ENCODE peak calls at places on chromosomes 3 and 15, in ten cellular contexts. Y is Peyer's patch; F is left ventricle myocardium inferior; I is progenitor cell of endocrine pancreas; H is OCI-LY7; B is cardiac muscle cell; Q is CD4-positive, alpha-beta T cell; E is MCF 10A; J is endothelial cell; T is DND-41. S is an unnamed sample.

GRCh38 chr3:45552773-45553371 is 41.7 kb upstream of the LIMD1 start:
- DNase-seq in J (no peak), Y (no peak), Q (no peak), E (no peak), B (no peak), F (no peak), I (no peak), H (no peak), T (no peak), S (no peak)

GRCh38 chr3:127687228-127687737 is 14.5 kb downstream of the ABTB1 start:
- DNase-seq in E (no peak), F (no peak), I (no peak), T (no peak), B (no peak), Q (no peak), Y (no peak), H (no peak), J (no peak), S (no peak)

GRCh38 chr3:83655083-83655482 is 1303.7 kb upstream of the CADM2 start:
- DNase-seq in J (no peak), H (no peak), Q (no peak), Y (no peak), T (no peak), E (no peak), F (no peak), B (no peak), I (no peak), S (no peak)

GRCh38 chr15:90934949-90935751 is at the start of gene UNC45A:
- DNase-seq in E (peak), J (peak), Q (peak), F (peak), I (peak), Y (peak), H (peak), T (peak), B (peak), S (peak)

GRCh38 chr3:182621435-182622240 is 171.7 kb upstream of the ATP11B start:
- DNase-seq in E (no peak), Q (no peak), F (no peak), B (no peak), J (no peak), H (peak), T (no peak), I (no peak), Y (no peak), S (no peak)

GRCh38 chr15:99507732-99508571 is 57.8 kb upstream of the MEF2A start:
- DNase-seq in E (peak), F (no peak), Q (no peak), Y (peak), H (no peak), J (no peak), I (no peak), B (peak), T (no peak), S (no peak)

GRCh38 chr3:14918356-14918860 is 29.0 kb upstream of the NR2C2 start:
- DNase-seq in H (no peak), Q (no peak), T (no peak), F (no peak), Y (no peak), B (no peak), E (peak), J (no peak), I (no peak), S (no peak)

GRCh38 chr15:83380682-83381081 is 66.5 kb upstream of the SH3GL3 start:
- DNase-seq in Q (no peak), F (peak), J (peak), B (peak), I (peak), Y (no peak), T (peak), E (peak), H (peak), S (no peak)

GRCh38 chr15:58357529-58358476 is 74.0 kb upstream of the LIPC start:
- DNase-seq in J (no peak), B (peak), F (no peak), Y (no peak), I (no peak), H (no peak), T (peak), E (no peak), Q (no peak), S (no peak)

GRCh38 chr3:105387122-105387751 is 20.5 kb downstream of the ALCAM start:
- DNase-seq in H (no peak), Q (no peak), Y (no peak), I (no peak), B (no peak), T (no peak), F (no peak), E (peak), J (no peak), S (no peak)

GRCh38 chr3:12318758-12319621 is 30.1 kb downstream of the PPARG start:
- DNase-seq in J (no peak), Q (no peak), T (no peak), E (no peak), F (no peak), Y (no peak), H (no peak), I (no peak), B (peak), S (no peak)

GRCh38 chr3:136595862-136596697 is 156.1 kb downstream of the STAG1 start:
- DNase-seq in J (no peak), Q (no peak), E (no peak), I (no peak), B (peak), H (no peak), Y (no peak), T (no peak), F (no peak), S (no peak)

GRCh38 chr3:156172536-156172935 is 52.2 kb downstream of the KCNAB1 start:
- DNase-seq in F (no peak), T (no peak), Y (no peak), E (no peak), Q (no peak), I (no peak), J (no peak), H (no peak), B (no peak), S (no peak)

GRCh38 chr3:13263770-13264467 is 156.2 kb downstream of the NUP210 start:
- DNase-seq in I (no peak), E (no peak), Y (no peak), Q (no peak), T (no peak), B (no peak), J (no peak), F (no peak), H (no peak), S (no peak)

GRCh38 chr15:101288905-101289513 is 6.0 kb downstream of the SNRPA1 start:
- DNase-seq in B (peak), Q (no peak), E (peak), I (no peak), F (no peak), Y (no peak), J (no peak), T (no peak), H (peak), S (no peak)

GRCh38 chr3:86792316-86792715 is 198.6 kb downstream of the VGLL3 start:
- DNase-seq in H (no peak), J (no peak), Q (no peak), E (peak), F (no peak), Y (no peak), B (peak), T (no peak), I (no peak), S (no peak)

GRCh38 chr3:178699810-178700209 is 163.6 kb downstream of the KCNMB2 start:
- DNase-seq in F (no peak), T (no peak), H (no peak), I (no peak), B (peak), J (no peak), Y (no peak), E (peak), Q (no peak), S (no peak)

GRCh38 chr3:183988216-183988790 is 29.4 kb downstream of the ABCC5 start:
- DNase-seq in H (no peak), F (no peak), Q (no peak), T (no peak), J (no peak), I (no peak), Y (no peak), B (peak), E (no peak), S (no peak)

GRCh38 chr3:44439499-44440295 is 37.8 kb downstream of the ZNF445 start:
- DNase-seq in Y (peak), B (peak), E (no peak), Q (peak), H (peak), J (peak), F (peak), T (peak), I (no peak), S (peak)

GRCh38 chr3:52649461-52650210 is 36.1 kb downstream of the PBRM1 start:
- DNase-seq in J (no peak), I (no peak), Y (no peak), H (no peak), E (no peak), T (no peak), F (no peak), B (peak), Q (no peak), S (no peak)

GRCh38 chr3:100106531-100107155 is 7.7 kb downstream of the FILIP1L start:
- DNase-seq in F (no peak), B (peak), J (no peak), Y (no peak), E (peak), I (no peak), Q (no peak), T (no peak), H (peak), S (no peak)

GRCh38 chr15:89993344-89993743 is 7.8 kb upstream of the ZNF710 start:
- DNase-seq in Q (no peak), B (no peak), H (no peak), J (no peak), Y (no peak), F (no peak), T (no peak), E (no peak), I (no peak), S (no peak)

GRCh38 chr15:73956276-73957086 is 30.2 kb downstream of the LOXL1 start:
- DNase-seq in B (peak), H (no peak), F (no peak), T (no peak), E (peak), J (no peak), I (no peak), Y (no peak), Q (no peak), S (peak)

GRCh38 chr3:32817195-32817560 is 619 bp upstream of the TRIM71 start:
- DNase-seq in Q (no peak), H (no peak), J (peak), Y (no peak), B (no peak), E (no peak), F (no peak), I (no peak), T (no peak), S (no peak)

GRCh38 chr3:16618721-16619120 is 13.5 kb upstream of the DAZL start:
- DNase-seq in Q (no peak), F (no peak), B (peak), E (peak), I (no peak), H (no peak), J (no peak), T (no peak), Y (no peak), S (no peak)

GRCh38 chr3:194333212-194333980 is 17.7 kb downstream of the CPN2 start:
- DNase-seq in Y (peak), B (peak), I (peak), H (peak), E (peak), J (peak), Q (peak), T (peak), F (peak), S (peak)

GRCh38 chr15:70153948-70154439 is 56.3 kb upstream of the TLE3 start:
- DNase-seq in H (no peak), J (no peak), F (no peak), E (no peak), B (no peak), I (no peak), Y (no peak), Q (no peak), T (no peak), S (peak)

GRCh38 chr3:38582941-38583645 is 66.4 kb downstream of the SCN5A start:
- DNase-seq in H (no peak), T (no peak), I (no peak), Q (no peak), E (no peak), B (no peak), J (no peak), F (no peak), Y (no peak), S (no peak)

GRCh38 chr3:160982497-160982896 is 122.7 kb downstream of the B3GALNT1 start:
- DNase-seq in F (no peak), B (no peak), E (no peak), H (peak), J (no peak), Y (no peak), T (no peak), I (no peak), Q (no peak), S (no peak)

GRCh38 chr15:60119101-60119500 is 115.0 kb downstream of the FOXB1 start:
- DNase-seq in E (no peak), J (no peak), Q (no peak), T (no peak), F (no peak), B (no peak), Y (no peak), H (no peak), I (no peak), S (no peak)

GRCh38 chr15:99009741-99010370 is 2.3 kb upstream of the PGPEP1L start:
- DNase-seq in B (no peak), J (no peak), F (no peak), Y (no peak), E (no peak), I (no peak), T (no peak), Q (no peak), H (no peak), S (no peak)

GRCh38 chr15:30870681-30871080 is 33.0 kb upstream of the FAN1 start:
- DNase-seq in F (no peak), B (no peak), I (no peak), E (no peak), H (no peak), Y (no peak), J (no peak), Q (no peak), T (no peak), S (no peak)

GRCh38 chr3:111252795-111253194 is 181.2 kb downstream of the NECTIN3 start:
- DNase-seq in Q (no peak), F (no peak), H (no peak), I (no peak), B (peak), J (no peak), Y (no peak), E (peak), T (no peak), S (no peak)

GRCh38 chr3:122931636-122932035 is 95.9 kb downstream of the SEMA5B start:
- DNase-seq in F (no peak), I (no peak), Q (no peak), J (no peak), T (no peak), E (peak), B (no peak), H (no peak), Y (no peak), S (no peak)

DNA sequence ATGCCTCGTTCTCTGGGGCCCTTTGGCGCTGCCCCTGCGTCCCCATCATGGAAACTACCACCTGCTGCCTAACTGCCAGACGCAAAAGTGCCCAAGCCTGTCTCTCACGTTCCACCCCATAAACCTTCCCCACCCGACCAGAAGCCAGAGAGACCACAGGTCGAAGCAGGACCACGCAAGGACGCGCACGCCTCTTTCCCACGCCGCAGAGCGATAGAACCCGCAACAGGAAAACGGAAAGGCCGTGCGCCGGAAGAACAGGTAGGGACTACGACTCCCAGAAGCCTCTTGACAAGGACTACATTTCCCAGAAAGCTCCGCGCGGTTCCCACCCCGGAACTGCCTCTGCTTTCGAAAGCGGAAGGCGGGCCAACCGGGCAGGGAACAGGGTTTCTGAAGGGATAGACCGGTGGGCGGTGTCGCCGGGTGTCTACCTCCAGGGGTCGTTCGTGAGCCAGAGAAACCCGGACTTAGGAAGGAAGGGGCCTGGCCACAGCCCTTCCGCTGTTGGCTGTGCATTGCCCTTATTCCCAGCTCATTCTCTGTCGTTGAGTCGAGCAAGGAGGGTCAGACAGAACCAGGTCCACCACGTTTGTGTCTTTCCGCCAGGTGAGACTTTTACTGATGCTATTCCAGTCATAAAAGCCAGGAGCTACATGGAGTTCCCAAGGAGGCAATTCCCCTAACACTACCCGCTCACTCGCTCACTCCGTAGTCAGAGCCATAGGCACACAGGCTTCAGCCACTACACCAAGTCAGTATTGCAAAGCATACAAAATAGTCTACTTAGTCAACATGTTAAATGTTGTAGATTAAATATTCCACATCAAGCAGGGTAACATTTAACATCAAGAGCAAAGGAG is 56.6 kb upstream of the ZBTB38 start:
- DNase-seq in F (peak), T (peak), J (peak), Y (peak), Q (peak), E (peak), B (peak), I (peak), H (peak), S (peak)
- TF ChIP-seq CTCF in F (peak), T (peak), J (peak), Y (peak), Q (peak), E (peak), B (peak), I (peak), H (peak), S (no peak)

DNA sequence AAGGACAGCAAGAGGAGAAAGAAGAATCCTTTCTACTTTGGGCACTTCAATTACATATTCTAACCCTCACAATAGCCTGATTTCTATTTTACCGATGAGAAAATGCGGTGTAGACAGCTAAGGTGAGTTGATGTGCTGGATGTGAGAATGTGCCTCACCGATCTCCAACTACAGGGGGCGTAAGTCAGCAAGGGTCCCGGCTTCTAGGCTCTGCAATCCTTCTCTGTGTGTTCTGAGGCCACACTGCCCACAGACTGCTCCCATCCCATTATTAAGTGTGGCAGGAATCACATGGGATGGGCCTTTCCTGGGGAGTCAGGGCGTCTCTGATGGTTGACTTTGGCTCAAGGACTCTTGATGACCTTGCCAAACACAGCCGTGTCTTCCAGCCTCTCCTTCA is 23.6 kb upstream of the RPL35A start:
- DNase-seq in J (peak), E (no peak), F (no peak), Y (no peak), Q (no peak), I (no peak), T (no peak), B (no peak), H (peak), S (no peak)
- TF ChIP-seq CTCF in J (peak), E (no peak), F (no peak), Y (no peak), Q (no peak), I (peak), T (peak), B (peak), H (peak), S (no peak)

GRCh38 chr3:142022381-142022780 is 127.0 kb downstream of the TFDP2 start:
- DNase-seq in J (no peak), Q (no peak), T (peak), I (no peak), B (peak), E (no peak), F (no peak), Y (no peak), H (peak), S (no peak)
- TF ChIP-seq CTCF in J (no peak), Q (no peak), T (peak), I (peak), B (no peak), E (no peak), F (peak), Y (peak), H (peak), S (no peak)

DNA sequence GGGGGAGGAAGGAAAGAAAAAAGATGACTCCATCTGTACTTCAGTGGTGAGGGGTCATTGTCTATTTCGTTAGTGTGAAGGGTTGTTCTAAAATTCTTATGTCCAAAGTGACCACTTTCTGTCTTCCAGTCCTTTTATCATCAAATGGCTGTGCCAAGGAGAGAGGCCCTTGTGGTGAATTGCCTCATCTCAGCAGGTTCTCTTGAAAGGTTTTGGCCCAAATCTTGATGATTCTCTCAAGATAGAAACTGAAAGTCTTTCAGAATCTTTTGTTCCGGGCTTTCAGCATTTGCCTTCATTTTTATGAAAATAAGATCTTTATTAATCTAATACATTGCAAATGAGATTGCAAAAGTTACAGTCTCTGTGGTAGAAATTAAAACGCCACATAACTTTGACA is 575.8 kb downstream of the RSL24D1 start:
- DNase-seq in Q (no peak), T (no peak), I (no peak), Y (no peak), E (no peak), H (no peak), B (no peak), J (no peak), F (no peak), S (no peak)
- TF ChIP-seq CTCF in Q (no peak), T (no peak), I (no peak), Y (no peak), E (no peak), H (no peak), B (no peak), J (no peak), F (no peak), S (no peak)

S was measured in omental fat pad.